ENCODE peak calls at places on chromosome 21, in five cellular contexts. N, U, K, T and X are unnamed samples. For H3K27me3, the result is how much of the 10 kb centered on the place peaks cover.

GRCh38 chr21:35792569-35792968 is 267.8 kb downstream of the SETD4 start:
- DNase-seq in N (no peak), U (no peak), K (no peak), T (no peak), X (no peak)

GRCh38 chr21:44317241-44317782 is 17.5 kb downstream of the PFKL start:
- DNase-seq in N (no peak), U (no peak), K (no peak), T (no peak), X (no peak)

GRCh38 chr21:44496196-44496899 is 41.0 kb downstream of the LRRC3 start:
- DNase-seq in N (no peak), U (no peak), K (no peak), T (peak), X (no peak)

GRCh38 chr21:19692231-19692630 is 1288.6 kb upstream of the TMPRSS15 start:
- DNase-seq in N (no peak), U (no peak), K (no peak), T (no peak), X (no peak)

GRCh38 chr21:16323586-16323985 is 593.8 kb downstream of the USP25 start:
- DNase-seq in N (no peak), U (no peak), K (no peak), T (no peak), X (no peak)

GRCh38 chr21:45224189-45224938 is 63.3 kb downstream of the POFUT2 start:
- DNase-seq in N (peak), U (no peak), K (peak), T (no peak), X (no peak)

GRCh38 chr21:36700961-36701911 is 2.3 kb downstream of the SIM2 start:
- DNase-seq in N (no peak), U (no peak), K (peak), T (no peak), X (no peak)

GRCh38 chr21:24076179-24076578 is 1531.1 kb downstream of the MRPL39 start:
- DNase-seq in N (no peak), U (no peak), K (no peak), T (no peak), X (no peak)

GRCh38 chr21:29218749-29219148 is 80.0 kb upstream of the BACH1 start:
- DNase-seq in N (no peak), U (no peak), K (no peak), T (no peak), X (no peak)

GRCh38 chr21:22200378-22201092 is 1202.3 kb downstream of the NCAM2 start:
- DNase-seq in N (no peak), U (no peak), K (no peak), T (no peak), X (peak)

GRCh38 chr21:46297311-46298082 is 11.4 kb downstream of the YBEY start:
- DNase-seq in N (no peak), U (no peak), K (no peak), T (peak), X (no peak)

GRCh38 chr21:35400233-35400939 is 351.3 kb upstream of the RUNX1 start:
- DNase-seq in N (peak), U (no peak), K (no peak), T (no peak), X (peak)

GRCh38 chr21:44817914-44818635 is at the start of gene SUMO3:
- DNase-seq in N (peak), U (peak), K (peak), T (peak), X (peak)

GRCh38 chr21:28252923-28253322 is 739.8 kb downstream of the LTN1 start:
- DNase-seq in N (no peak), U (no peak), K (no peak), T (no peak), X (no peak)

GRCh38 chr21:42311816-42312625 is 3.2 kb downstream of the TFF3 start:
- DNase-seq in N (no peak), U (no peak), K (no peak), T (no peak), X (no peak)

GRCh38 chr21:18424250-18424649 is 20.7 kb upstream of the TMPRSS15 start:
- DNase-seq in N (no peak), U (no peak), K (no peak), T (no peak), X (no peak)

GRCh38 chr21:34928637-34929036 is 120.5 kb downstream of the RUNX1 start:
- DNase-seq in N (no peak), U (no peak), K (no peak), T (no peak), X (no peak)

GRCh38 chr21:16709866-16710550 is 802.8 kb upstream of the CXADR start:
- DNase-seq in N (no peak), U (no peak), K (peak), T (no peak), X (no peak)

GRCh38 chr21:44800103-44800502 is 1.5 kb downstream of the UBE2G2 start:
- DNase-seq in N (no peak), U (no peak), K (no peak), T (no peak), X (peak)

GRCh38 chr21:15031790-15032357 is 32.9 kb downstream of the NRIP1 start:
- DNase-seq in N (no peak), U (no peak), K (no peak), T (no peak), X (peak)

GRCh38 chr21:43269461-43269860 is 100.7 kb downstream of the CRYAA start:
- DNase-seq in N (no peak), U (no peak), K (no peak), T (peak), X (peak)

GRCh38 chr21:45026066-45026745 is 48.2 kb upstream of the ADARB1 start:
- DNase-seq in N (no peak), U (no peak), K (no peak), T (no peak), X (no peak)

GRCh38 chr21:45748593-45748992 is 105.1 kb downstream of the PCBP3 start:
- DNase-seq in N (no peak), U (no peak), K (no peak), T (no peak), X (no peak)

GRCh38 chr21:37207441-37208009 is 59.6 kb downstream of the VPS26C start:
- DNase-seq in N (no peak), U (no peak), K (peak), T (no peak), X (no peak)

GRCh38 chr21:45866473-45867010 is 115.0 kb upstream of the COL6A1 start:
- DNase-seq in N (no peak), U (no peak), K (no peak), T (no peak), X (no peak)

GRCh38 chr21:42739061-42739931 is 85.9 kb downstream of the PDE9A start:
- DNase-seq in N (no peak), U (no peak), K (no peak), T (peak), X (no peak)

GRCh38 chr21:17903929-17904639 is 84.9 kb upstream of the C21orf91 start:
- DNase-seq in N (no peak), U (no peak), K (no peak), T (no peak), X (peak)

GRCh38 chr21:20739421-20739820 is 258.8 kb upstream of the NCAM2 start:
- DNase-seq in N (no peak), U (no peak), K (no peak), T (no peak), X (no peak)

GRCh38 chr21:37463083-37463780 is 96.7 kb downstream of the DYRK1A start:
- DNase-seq in N (no peak), U (no peak), K (peak), T (no peak), X (no peak)

GRCh38 chr21:46145159-46145839 is 10.1 kb downstream of the FTCD start:
- DNase-seq in N (no peak), U (no peak), K (peak), T (peak), X (no peak)

GRCh38 chr21:21845901-21846396 is 847.7 kb downstream of the NCAM2 start:
- DNase-seq in N (no peak), U (no peak), K (no peak), T (no peak), X (no peak)

GRCh38 chr21:44547656-44548331 is 3.5 kb downstream of the KRTAP10-2 start:
- DNase-seq in N (no peak), U (peak), K (no peak), T (no peak), X (no peak)

GRCh38 chr21:15054606-15055239 is 10.1 kb downstream of the NRIP1 start:
- DNase-seq in N (no peak), U (no peak), K (no peak), T (no peak), X (no peak)

GRCh38 chr21:33305344-33305671 is 19.5 kb upstream of the IFNAR1 start:
- DNase-seq in N (no peak), U (no peak), K (no peak), T (no peak), X (no peak)
- H3K27me3 ChIP-seq in N (under half), U (under half), K (under half), T (under half), X (under half)

GRCh38 chr21:26965091-26965566 is 1.8 kb downstream of the ADAMTS5 start:
- DNase-seq in N (no peak), U (no peak), K (no peak), T (no peak), X (no peak)

GRCh38 chr21:26962516-26963305 is 4.2 kb downstream of the ADAMTS5 start:
- DNase-seq in N (no peak), U (no peak), K (no peak), T (no peak), X (no peak)

GRCh38 chr21:26966360-26966977 is 419 bp downstream of the ADAMTS5 start:
- DNase-seq in N (no peak), U (no peak), K (peak), T (no peak), X (no peak)

GRCh38 chr21:26965567-26966359 is 1.1 kb downstream of the ADAMTS5 start:
- DNase-seq in N (no peak), U (no peak), K (peak), T (peak), X (peak)

DNA sequence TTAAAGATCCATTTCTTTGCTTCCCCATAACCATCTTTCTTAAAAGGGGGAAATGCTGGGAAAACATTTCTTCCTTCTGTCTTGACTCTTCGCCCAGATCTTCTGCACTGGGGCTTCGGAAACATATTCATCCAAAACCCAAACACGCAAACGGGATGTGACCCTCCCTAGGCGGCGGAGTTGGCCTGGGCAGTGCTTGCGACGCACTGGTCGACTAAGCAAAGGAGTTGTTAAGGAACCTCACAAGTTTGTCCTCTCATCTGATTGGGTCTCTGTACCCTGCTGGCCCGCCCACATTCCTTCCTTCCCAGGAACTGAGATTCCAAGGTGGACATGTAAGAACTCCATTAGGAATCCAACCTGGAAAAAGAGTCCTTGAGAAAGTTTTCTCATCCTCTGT is 2.5 kb downstream of the ADAMTS5 start:
- DNase-seq in N (no peak), U (peak), K (peak), T (peak), X (no peak)
- H3K27me3 ChIP-seq in N (under half), U (under half), K (under half), T (under half), X (under half)

GRCh38 chr21:32137266-32137665 is 141.6 kb downstream of the MIS18A start:
- DNase-seq in N (no peak), U (no peak), K (no peak), T (no peak), X (no peak)
- H3K27me3 ChIP-seq in N (under half), U (under half), K (under half), T (under half), X (under half)

GRCh38 chr21:38989745-38990423 is 184.2 kb downstream of the ETS2 start:
- DNase-seq in N (no peak), U (no peak), K (no peak), T (no peak), X (peak)
- H3K27me3 ChIP-seq in N (under half), U (under half), K (under half), T (under half), X (under half)